ENCODE peak calls at places on chromosomes 2 and 18, in eight cellular contexts. R, L, H, E, Q, S, N and C are unnamed samples.

GRCh38 chr18:70621710-70622109 is 332.9 kb downstream of the SOCS6 start:
- DNase-seq in L (no peak), E (no peak), N (no peak), R (no peak), Q (no peak), S (no peak), H (no peak), C (no peak)

GRCh38 chr2:230939066-230939591 is 14.1 kb upstream of the GPR55 start:
- DNase-seq in Q (no peak), N (no peak), S (no peak), R (no peak), E (no peak), L (no peak), H (no peak), C (no peak)

GRCh38 chr2:223734346-223734745 is 103.0 kb downstream of the AP1S3 start:
- DNase-seq in H (no peak), R (no peak), E (no peak), L (no peak), S (no peak), N (no peak), Q (no peak), C (no peak)

GRCh38 chr2:179460530-179460929 is 195.9 kb upstream of the SESTD1 start:
- DNase-seq in S (no peak), E (peak; percentile 69), N (no peak), Q (no peak), H (peak; percentile 51), L (no peak), R (no peak), C (no peak)

GRCh38 chr18:1663879-1664705 is 759.4 kb downstream of the ADCYAP1 start:
- DNase-seq in R (peak; percentile 32), Q (no peak), N (peak; percentile 41), E (peak; percentile 13), L (peak; percentile 84), S (peak; percentile 74), H (peak; percentile 57), C (peak; percentile 87)

GRCh38 chr2:27569398-27569797 is 13.4 kb upstream of the ZNF512 start:
- DNase-seq in N (no peak), H (no peak), S (no peak), E (no peak), R (no peak), Q (no peak), L (no peak), C (no peak)

GRCh38 chr2:81481242-81481993 is 1176.9 kb upstream of the LRRTM1 start:
- DNase-seq in R (no peak), N (no peak), S (peak; percentile 58), E (no peak), H (no peak), Q (peak; percentile 58), L (peak; percentile 63), C (peak; percentile 70)

GRCh38 chr2:26352892-26353291 is 6.3 kb upstream of the ADGRF3 start:
- DNase-seq in S (no peak), H (no peak), Q (no peak), R (no peak), E (no peak), N (no peak), L (no peak), C (no peak)

GRCh38 chr18:47323158-47323557 is 71.7 kb upstream of the SKOR2 start:
- DNase-seq in R (no peak), S (no peak), Q (no peak), H (no peak), E (no peak), N (no peak), L (no peak), C (no peak)

GRCh38 chr2:40281021-40281940 is 170.6 kb downstream of the SLC8A1 start:
- DNase-seq in Q (peak; percentile 76), L (no peak), R (no peak), E (peak; percentile 11), S (peak; percentile 90), H (peak; percentile 33), N (no peak), C (peak; percentile 51)

GRCh38 chr18:77857926-77858325 is 608.3 kb downstream of the GALR1 start:
- DNase-seq in S (no peak), N (no peak), H (no peak), R (no peak), L (no peak), Q (no peak), E (no peak), C (no peak)

GRCh38 chr2:126769118-126769517 is 113.2 kb downstream of the GYPC start:
- DNase-seq in E (no peak), S (no peak), H (no peak), Q (peak; percentile 12), R (no peak), L (peak; percentile 48), N (no peak), C (peak; percentile 75)
- TF ChIP-seq CTCF in E (no peak), S (no peak), H (no peak), Q (no peak), R (no peak), L (no peak), N (no peak), C (no peak)

GRCh38 chr18:3623769-3624545 is 174.0 kb downstream of the TGIF1 start:
- DNase-seq in R (peak; percentile 67), Q (peak; percentile 86), L (no peak), N (no peak), H (peak; percentile 81), E (peak; percentile 84), S (peak; percentile 62), C (peak; percentile 72)
- H3K4me3 ChIP-seq in R (no peak overlapping the region), Q (no peak overlapping the region), L (no peak overlapping the region), N (no peak overlapping the region), H (no peak overlapping the region), E (peak overlapping the region; percentile 21), S (no peak overlapping the region), C (no peak overlapping the region)

GRCh38 chr2:67689186-67689585 is 292.1 kb downstream of the ETAA1 start:
- DNase-seq in R (no peak), E (no peak), H (no peak), N (no peak), Q (no peak), L (no peak), S (no peak), C (no peak)
- TF ChIP-seq POLR2A in R (no peak), E (no peak), H (no peak), N (no peak), Q (no peak), L (no peak), S (no peak), C (no peak)

DNA sequence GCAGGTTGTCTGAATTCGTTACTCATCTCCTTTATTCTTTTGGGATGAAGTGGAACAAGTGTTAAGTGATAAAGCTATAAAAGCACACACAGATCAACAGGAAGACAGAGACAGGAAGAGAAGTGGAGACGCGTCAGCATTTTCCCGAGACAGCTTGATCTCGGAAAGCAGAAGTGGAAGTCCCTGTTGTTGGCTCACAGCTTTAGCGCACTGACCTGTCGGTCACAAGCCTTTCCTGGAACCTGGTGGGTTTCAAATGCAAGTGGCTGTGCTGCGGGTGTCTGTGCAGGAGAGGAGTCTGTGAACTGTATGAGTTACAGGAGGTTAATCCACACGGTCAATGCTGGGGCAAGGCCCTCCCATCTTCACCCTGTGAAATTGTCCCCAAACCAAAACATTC is 116.6 kb upstream of the PELI1 start:
- DNase-seq in H (peak; percentile 65), L (peak; percentile 91), S (peak; percentile 39), E (peak; percentile 82), R (no peak), Q (peak; percentile 78), N (no peak), C (no peak)
- TF ChIP-seq CTCF in H (no peak), L (no peak), S (no peak), E (no peak), R (no peak), Q (no peak), N (no peak), C (no peak)

DNA sequence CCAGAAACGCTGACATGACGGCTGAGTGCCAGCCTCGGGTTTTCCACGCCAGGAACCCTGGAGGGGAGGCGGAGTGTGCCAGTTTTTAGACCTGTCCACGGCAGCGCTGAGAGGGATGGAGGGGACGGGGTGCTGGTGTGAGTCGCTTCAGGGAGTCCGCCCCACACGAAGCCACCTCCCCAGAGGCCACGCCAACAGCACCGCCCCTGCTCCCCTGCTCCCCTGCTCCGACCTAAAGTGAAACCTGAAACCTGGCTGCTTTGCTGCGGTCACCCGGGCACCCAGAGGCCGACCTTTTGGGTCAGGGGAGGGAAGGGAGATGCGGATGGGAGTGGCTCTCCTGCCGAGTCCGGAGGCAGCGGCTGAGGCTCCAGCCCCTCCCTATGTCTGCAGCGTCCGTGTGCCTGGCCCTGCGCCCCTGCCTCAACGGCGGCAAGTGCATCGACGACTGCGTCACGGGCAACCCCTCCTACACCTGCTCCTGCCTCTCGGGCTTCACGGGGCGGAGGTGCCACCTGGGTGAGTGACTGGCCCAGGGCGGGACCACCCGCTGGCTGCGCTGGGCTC is 38.1 kb downstream of the SNED1 start:
- DNase-seq in L (peak; percentile 87), E (no peak), S (no peak), Q (peak; percentile 61), R (no peak), N (no peak), H (no peak), C (peak; percentile 13)
- H3K4me3 ChIP-seq in L (peak overlapping the region; percentile 30), E (no peak overlapping the region), S (no peak overlapping the region), Q (peak overlapping the region; percentile 25), R (no peak overlapping the region), N (peak overlapping the region; percentile 25), H (no peak overlapping the region), C (no peak overlapping the region)

DNA sequence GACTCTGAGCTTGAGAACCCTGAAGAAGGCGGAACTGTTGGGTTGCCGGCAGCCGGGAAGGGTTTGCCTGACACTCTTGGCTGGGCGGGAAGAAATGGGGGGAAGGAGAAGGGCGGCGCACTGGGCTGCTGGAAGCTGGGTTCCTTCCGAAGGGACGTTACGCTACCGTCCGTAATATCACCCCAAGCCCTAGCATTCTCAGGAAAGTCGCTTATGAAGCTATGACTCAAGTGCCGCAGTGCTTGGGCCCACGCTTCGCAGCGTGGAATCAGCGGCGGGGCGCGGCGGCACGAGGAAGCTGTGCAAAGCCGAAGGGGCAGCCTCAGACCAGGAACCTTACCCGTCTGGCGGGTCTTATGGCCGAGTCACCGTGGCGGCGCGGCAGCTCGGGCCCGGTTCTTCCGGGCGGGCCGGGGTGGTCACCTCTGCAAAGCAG is 50.2 kb upstream of the SIGLEC15 start:
- DNase-seq in N (no peak), S (peak; percentile 83), Q (peak; percentile 84), E (peak; percentile 89), R (peak; percentile 82), L (peak; percentile 88), H (peak; percentile 78), C (peak; percentile 94)
- TF ChIP-seq POLR2A in N (peak; percentile 87), S (no peak), Q (no peak), E (peak; percentile 80), R (no peak), L (no peak), H (peak; percentile 24), C (no peak)

DNA sequence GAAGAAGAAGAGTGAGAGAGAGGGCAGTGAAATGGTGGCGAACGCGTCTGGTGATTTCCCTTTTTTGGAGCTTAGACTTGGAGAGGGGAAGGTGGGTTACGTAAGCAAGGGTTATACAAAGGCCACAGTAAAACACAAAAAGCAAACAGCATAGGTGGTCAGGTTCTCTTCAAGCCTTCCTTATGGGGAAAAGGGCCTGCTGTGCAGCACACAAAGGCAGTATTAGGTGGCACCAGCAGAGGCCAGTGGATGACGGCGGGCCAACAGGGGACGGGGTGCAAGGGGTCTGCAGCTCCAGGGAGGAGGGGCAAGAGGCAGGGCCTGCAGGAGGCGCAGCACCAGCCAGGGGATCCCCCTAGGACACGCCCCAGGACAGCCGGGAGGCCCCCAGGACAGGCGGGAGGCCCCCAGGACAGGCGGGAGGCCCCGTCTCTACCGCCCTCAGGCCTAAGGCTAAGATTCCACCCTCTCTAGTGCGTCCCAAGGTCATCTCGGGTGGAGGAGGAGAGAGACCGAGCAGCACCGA is 32.6 kb upstream of the NPC1 start:
- DNase-seq in L (peak; percentile 76), R (peak; percentile 85), Q (peak; percentile 65), E (no peak), N (peak; percentile 82), H (no peak), S (no peak), C (no peak)
- TF ChIP-seq CTCF in L (no peak), R (peak; percentile 37), Q (no peak), E (no peak), N (peak; percentile 36), H (no peak), S (no peak), C (no peak)